ENCODE peak calls at places on chromosomes 16 and 17, in nine cellular contexts. B is mucosa of descending colon; I is activated CD4-positive, CD25-positive, alpha-beta regulatory T cell; F is bronchial epithelial cell; E is stimulated activated CD4-positive, alpha-beta T cell treated with anti-CD3 and anti-CD28 coated beads, Interleukin-15, amount 100 ng/mL, for 1 hour; G is endothelial cell; M is lung; O is anterior cingulate cortex; D is HCEC 1CT. S is an unnamed sample.

GRCh38 chr16:30183961-30184429 is 593 bp downstream of the CORO1A start:
- DNase-seq in B (peak), I (peak), F (no peak), E (peak), G (no peak), M (peak), O (no peak), D (no peak), S (peak)

GRCh38 chr17:46978489-46979022 is 497 bp downstream of the RPRML start:
- DNase-seq in B (no peak), I (no peak), F (no peak), E (no peak), G (peak), M (no peak), O (no peak), D (no peak), S (no peak)

GRCh38 chr17:47776330-47777197 is 43.5 kb downstream of the TBX21 start:
- DNase-seq in B (no peak), I (no peak), F (peak), E (no peak), G (peak), M (no peak), O (no peak), D (peak), S (no peak)

GRCh38 chr16:11149011-11149616 is 106.9 kb downstream of the SOCS1 start:
- DNase-seq in B (no peak), I (no peak), F (no peak), E (no peak), G (no peak), M (no peak), O (no peak), D (no peak), S (no peak)

GRCh38 chr16:50666658-50667496 is 14.2 kb downstream of the SNX20 start:
- DNase-seq in B (no peak), I (no peak), F (no peak), E (no peak), G (no peak), M (no peak), O (no peak), D (no peak), S (no peak)

GRCh38 chr17:42744283-42744805 is 496 bp downstream of the EZH1 start:
- DNase-seq in B (peak), I (peak), F (peak), E (peak), G (no peak), M (peak), O (peak), D (peak), S (peak)

GRCh38 chr17:3025421-3026124 is 37.8 kb downstream of the OR1D5 start:
- DNase-seq in B (no peak), I (no peak), F (no peak), E (no peak), G (no peak), M (no peak), O (no peak), D (no peak), S (no peak)

GRCh38 chr16:21164521-21165168 is 6.2 kb downstream of the LDAF1 start:
- DNase-seq in B (no peak), I (no peak), F (no peak), E (no peak), G (no peak), M (no peak), O (no peak), D (no peak), S (peak)

GRCh38 chr17:1160591-1161041 is 19.2 kb downstream of the ABR start:
- DNase-seq in B (no peak), I (no peak), F (no peak), E (no peak), G (no peak), M (no peak), O (no peak), D (no peak), S (peak)

GRCh38 chr16:80233097-80233835 is 307.5 kb upstream of the DYNLRB2 start:
- DNase-seq in B (no peak), I (no peak), F (no peak), E (no peak), G (no peak), M (no peak), O (no peak), D (no peak), S (no peak)